ENCODE peak calls at places on chromosomes 4 and X, in four cellular contexts. One of them, this sample, is unnamed.

GRCh38 chrX:154411322-154411980 is at the start of gene TAFAZZIN:
- DNase-seq in A549: peak
- DNase-seq in GM12878: no peak
- DNase-seq in HepG2: peak
- DNase-seq in this sample: peak

GRCh38 chr4:107619065-107619464 is 101.0 kb downstream of the PAPSS1 start:
- DNase-seq in A549: no peak
- DNase-seq in GM12878: no peak
- DNase-seq in HepG2: no peak
- DNase-seq in this sample: no peak

GRCh38 chr4:89708903-89709361 is 128.0 kb downstream of the SNCA start:
- DNase-seq in A549: no peak
- DNase-seq in GM12878: no peak
- DNase-seq in HepG2: no peak
- DNase-seq in this sample: no peak

GRCh38 chr4:11424896-11425295 is 3.8 kb downstream of the HS3ST1 start:
- DNase-seq in A549: no peak
- DNase-seq in GM12878: no peak
- DNase-seq in HepG2: no peak
- DNase-seq in this sample: no peak

GRCh38 chr4:13933163-13933562 is 305.6 kb upstream of the BOD1L1 start:
- DNase-seq in A549: no peak
- DNase-seq in GM12878: no peak
- DNase-seq in HepG2: no peak
- DNase-seq in this sample: no peak

GRCh38 chr4:1297456-1298325 is 8.0 kb downstream of the MAEA start:
- DNase-seq in A549: no peak
- DNase-seq in GM12878: no peak
- DNase-seq in HepG2: no peak
- DNase-seq in this sample: no peak

GRCh38 chr4:7266525-7267292 is 74.4 kb downstream of the SORCS2 start:
- DNase-seq in A549: peak
- DNase-seq in GM12878: no peak
- DNase-seq in HepG2: no peak
- DNase-seq in this sample: no peak

GRCh38 chrX:14010566-14010965 is 19.1 kb downstream of the GEMIN8 start:
- DNase-seq in A549: no peak
- DNase-seq in GM12878: no peak
- DNase-seq in HepG2: no peak
- DNase-seq in this sample: no peak

GRCh38 chr4:64385177-64385549 is 24.1 kb downstream of the TECRL start:
- DNase-seq in A549: no peak
- DNase-seq in GM12878: no peak
- DNase-seq in HepG2: no peak
- DNase-seq in this sample: no peak

GRCh38 chr4:86891785-86892638 is at the start of gene C4orf36:
- DNase-seq in A549: peak
- DNase-seq in GM12878: no peak
- DNase-seq in HepG2: no peak
- DNase-seq in this sample: peak

GRCh38 chrX:45788941-45789348 is 588.3 kb upstream of the DIPK2B start:
- DNase-seq in A549: no peak
- DNase-seq in GM12878: no peak
- DNase-seq in HepG2: no peak
- DNase-seq in this sample: no peak

GRCh38 chr4:114688063-114688462 is 89.5 kb downstream of the UGT8 start:
- DNase-seq in A549: no peak
- DNase-seq in GM12878: no peak
- DNase-seq in HepG2: no peak
- DNase-seq in this sample: no peak

GRCh38 chr4:24747234-24747975 is 48.0 kb upstream of the SOD3 start:
- DNase-seq in A549: no peak
- DNase-seq in GM12878: no peak
- DNase-seq in HepG2: no peak
- DNase-seq in this sample: no peak

GRCh38 chr4:9867746-9868425 is 86.5 kb downstream of the DRD5 start:
- DNase-seq in A549: no peak
- DNase-seq in GM12878: no peak
- DNase-seq in HepG2: no peak
- DNase-seq in this sample: no peak

GRCh38 chrX:100404851-100405250 is 5.2 kb downstream of the PCDH19 start:
- DNase-seq in A549: no peak
- DNase-seq in GM12878: no peak
- DNase-seq in HepG2: no peak
- DNase-seq in this sample: no peak

GRCh38 chr4:76305971-76306881 is at the start of gene STBD1:
- DNase-seq in A549: peak
- DNase-seq in GM12878: no peak
- DNase-seq in HepG2: peak
- DNase-seq in this sample: peak
- TF ChIP-seq PBX3 in A549: no peak
- TF ChIP-seq PBX3 in GM12878: no peak
- TF ChIP-seq PBX3 in HepG2: no peak
- TF ChIP-seq PBX3 in this sample: peak

GRCh38 chr4:156962551-156962974 is 9.0 kb downstream of the PDGFC start:
- DNase-seq in A549: no peak
- DNase-seq in GM12878: no peak
- DNase-seq in HepG2: peak
- DNase-seq in this sample: no peak
- TF ChIP-seq PBX3 in A549: no peak
- TF ChIP-seq PBX3 in GM12878: no peak
- TF ChIP-seq PBX3 in HepG2: no peak
- TF ChIP-seq PBX3 in this sample: no peak

DNA sequence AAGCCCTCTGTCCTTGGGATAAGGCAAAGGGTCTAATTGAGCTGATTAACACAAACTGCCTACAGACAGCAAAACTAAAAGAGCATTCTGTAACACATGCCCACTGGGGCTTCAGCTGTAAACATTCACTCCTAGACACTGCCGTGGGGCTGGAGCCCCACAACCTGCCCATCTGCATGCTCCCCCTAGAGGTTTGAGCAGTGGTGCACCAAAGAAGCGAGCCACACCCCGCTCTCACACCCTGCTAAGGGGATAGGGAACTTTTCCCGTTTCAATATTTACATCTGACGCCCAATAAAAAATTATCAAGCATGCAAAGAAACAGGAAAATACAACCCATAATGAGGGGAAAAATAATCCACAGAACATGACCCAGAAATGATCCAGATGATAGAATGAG is 46.9 kb upstream of the HSD17B10 start:
- DNase-seq in A549: peak
- DNase-seq in GM12878: no peak
- DNase-seq in HepG2: no peak
- DNase-seq in this sample: no peak
- TF ChIP-seq PBX3 in A549: no peak
- TF ChIP-seq PBX3 in GM12878: no peak
- TF ChIP-seq PBX3 in HepG2: no peak
- TF ChIP-seq PBX3 in this sample: no peak

GRCh38 chrX:71607488-71607887 is 10.8 kb downstream of the CXCR3 start:
- DNase-seq in A549: no peak
- DNase-seq in GM12878: no peak
- DNase-seq in HepG2: no peak
- DNase-seq in this sample: no peak

GRCh38 chrX:71604796-71605568 is 13.3 kb downstream of the CXCR3 start:
- DNase-seq in A549: no peak
- DNase-seq in GM12878: no peak
- DNase-seq in HepG2: no peak
- DNase-seq in this sample: no peak

GRCh38 chrX:71606536-71607216 is 11.6 kb downstream of the CXCR3 start:
- DNase-seq in A549: no peak
- DNase-seq in GM12878: no peak
- DNase-seq in HepG2: no peak
- DNase-seq in this sample: no peak

GRCh38 chrX:71612256-71612655 is 6.1 kb downstream of the CXCR3 start:
- DNase-seq in A549: no peak
- DNase-seq in GM12878: no peak
- DNase-seq in HepG2: no peak
- DNase-seq in this sample: no peak

DNA sequence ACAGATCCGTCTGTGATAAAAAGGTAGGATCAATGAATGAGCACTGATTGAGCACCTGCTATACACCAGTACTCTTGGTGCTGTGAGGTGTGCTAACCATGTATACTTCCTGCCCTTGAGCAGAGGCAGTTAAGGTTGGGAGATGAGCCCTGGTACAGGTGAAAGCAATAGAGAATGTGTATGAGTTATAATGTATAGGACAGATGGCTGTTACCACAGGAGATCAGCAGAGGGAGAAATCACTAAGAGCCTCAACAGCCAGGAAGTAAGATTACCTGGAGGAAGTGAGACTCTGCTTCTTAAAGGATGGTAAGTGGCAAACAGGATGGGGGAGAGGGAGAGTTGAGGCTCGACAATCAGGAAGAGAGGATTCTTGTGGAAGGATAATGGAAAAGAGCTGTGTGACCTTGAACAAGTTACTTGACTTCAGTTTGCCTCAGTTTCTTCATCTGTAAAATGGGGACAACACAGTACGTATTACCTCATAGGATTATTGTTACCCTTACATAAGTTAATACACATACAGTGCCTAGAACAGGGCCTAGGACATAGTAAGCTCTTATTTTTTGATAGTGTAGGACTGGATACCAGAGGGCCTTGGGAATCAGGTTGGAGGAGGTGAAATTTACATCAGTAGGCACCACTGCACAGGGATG is 9.1 kb downstream of the CXCR3 start:
- DNase-seq in A549: no peak
- DNase-seq in GM12878: no peak
- DNase-seq in HepG2: no peak
- DNase-seq in this sample: no peak
- TF ChIP-seq PBX3 in A549: no peak
- TF ChIP-seq PBX3 in GM12878: no peak
- TF ChIP-seq PBX3 in HepG2: no peak
- TF ChIP-seq PBX3 in this sample: no peak

This sample was measured in SK-N-SH.